ENCODE peak calls at places on chromosomes 16 and 17, in four cellular contexts. One of them, this sample, is unnamed.

GRCh38 chr17:28717578-28718316 is at the start of gene RAB34:
- DNase-seq in H1: peak; percentile 80
- DNase-seq in HepG2: no peak
- DNase-seq in K562: no peak
- DNase-seq in this sample: peak; percentile 90

GRCh38 chr17:76447931-76448652 is 4.9 kb downstream of the UBE2O start:
- DNase-seq in H1: no peak
- DNase-seq in HepG2: no peak
- DNase-seq in K562: no peak
- DNase-seq in this sample: no peak

GRCh38 chr17:82384730-82385429 is 13.3 kb downstream of the UTS2R start:
- DNase-seq in H1: no peak
- DNase-seq in HepG2: peak; percentile 74
- DNase-seq in K562: peak; percentile 23
- DNase-seq in this sample: peak; percentile 60

GRCh38 chr17:29633886-29634285 is 11.2 kb upstream of the CORO6 start:
- DNase-seq in H1: no peak
- DNase-seq in HepG2: no peak
- DNase-seq in K562: no peak
- DNase-seq in this sample: no peak

GRCh38 chr17:13822671-13823070 is 220.9 kb upstream of the HS3ST3A1 start:
- DNase-seq in H1: no peak
- DNase-seq in HepG2: no peak
- DNase-seq in K562: no peak
- DNase-seq in this sample: no peak

GRCh38 chr17:12463102-12463501 is 202.6 kb upstream of the MYOCD start:
- DNase-seq in H1: no peak
- DNase-seq in HepG2: no peak
- DNase-seq in K562: no peak
- DNase-seq in this sample: no peak

GRCh38 chr17:78674156-78674555 is 97.0 kb upstream of the DNAH17 start:
- DNase-seq in H1: no peak
- DNase-seq in HepG2: no peak
- DNase-seq in K562: no peak
- DNase-seq in this sample: no peak

GRCh38 chr16:68902376-68903345 is 59.3 kb downstream of the TANGO6 start:
- DNase-seq in H1: no peak
- DNase-seq in HepG2: peak; percentile 63
- DNase-seq in K562: peak; percentile 56
- DNase-seq in this sample: peak; percentile 68

GRCh38 chr17:32699247-32699646 is 177.7 kb downstream of the MYO1D start:
- DNase-seq in H1: no peak
- DNase-seq in HepG2: no peak
- DNase-seq in K562: no peak
- DNase-seq in this sample: no peak

GRCh38 chr17:17182601-17183136 is 23.5 kb downstream of the PLD6 start:
- DNase-seq in H1: no peak
- DNase-seq in HepG2: no peak
- DNase-seq in K562: no peak
- DNase-seq in this sample: no peak

GRCh38 chr16:85652431-85653221 is 36.1 kb downstream of the GINS2 start:
- DNase-seq in H1: no peak
- DNase-seq in HepG2: peak; percentile 27
- DNase-seq in K562: peak; percentile 88
- DNase-seq in this sample: peak; percentile 62

GRCh38 chr17:6257339-6257738 is 177.6 kb downstream of the AIPL1 start:
- DNase-seq in H1: no peak
- DNase-seq in HepG2: no peak
- DNase-seq in K562: no peak
- DNase-seq in this sample: no peak

GRCh38 chr17:81939881-81940385 is 2.8 kb upstream of the PYCR1 start:
- DNase-seq in H1: no peak
- DNase-seq in HepG2: no peak
- DNase-seq in K562: no peak
- DNase-seq in this sample: no peak

GRCh38 chr17:27513849-27514248 is 57.6 kb downstream of the KSR1 start:
- DNase-seq in H1: no peak
- DNase-seq in HepG2: no peak
- DNase-seq in K562: no peak
- DNase-seq in this sample: no peak

GRCh38 chr17:3639981-3640596 is 3.5 kb downstream of the CTNS start:
- DNase-seq in H1: no peak
- DNase-seq in HepG2: no peak
- DNase-seq in K562: peak; percentile 84
- DNase-seq in this sample: no peak

GRCh38 chr17:81039854-81040758 is 5.2 kb downstream of the BAIAP2 start:
- DNase-seq in H1: no peak
- DNase-seq in HepG2: no peak
- DNase-seq in K562: peak; percentile 59
- DNase-seq in this sample: peak; percentile 42

GRCh38 chr17:43434902-43435319 is 36.1 kb downstream of the ARL4D start:
- DNase-seq in H1: no peak
- DNase-seq in HepG2: no peak
- DNase-seq in K562: no peak
- DNase-seq in this sample: no peak

GRCh38 chr17:33266116-33266515 is 27.0 kb downstream of the ASIC2 start:
- DNase-seq in H1: no peak
- DNase-seq in HepG2: no peak
- DNase-seq in K562: no peak
- DNase-seq in this sample: no peak

GRCh38 chr17:42122371-42123303 is at the start of gene HSPB9:
- DNase-seq in H1: peak; percentile 54
- DNase-seq in HepG2: no peak
- DNase-seq in K562: no peak
- DNase-seq in this sample: no peak

GRCh38 chr17:57783338-57783742 is 38.2 kb upstream of the CCDC182 start:
- DNase-seq in H1: peak; percentile 70
- DNase-seq in HepG2: peak; percentile 53
- DNase-seq in K562: peak; percentile 76
- DNase-seq in this sample: peak; percentile 66

GRCh38 chr17:9389116-9389515 is 186.5 kb downstream of the STX8 start:
- DNase-seq in H1: no peak
- DNase-seq in HepG2: peak; percentile 4
- DNase-seq in K562: no peak
- DNase-seq in this sample: peak; percentile 53

GRCh38 chr17:17107281-17107680 is 65.0 kb downstream of the MPRIP start:
- DNase-seq in H1: no peak
- DNase-seq in HepG2: no peak
- DNase-seq in K562: no peak
- DNase-seq in this sample: no peak

GRCh38 chr16:27363246-27363632 is 38.7 kb upstream of the IL21R start:
- DNase-seq in H1: no peak
- DNase-seq in HepG2: no peak
- DNase-seq in K562: no peak
- DNase-seq in this sample: no peak

GRCh38 chr16:88002211-88002610 is 51.0 kb downstream of the BANP start:
- DNase-seq in H1: no peak
- DNase-seq in HepG2: no peak
- DNase-seq in K562: no peak
- DNase-seq in this sample: no peak

GRCh38 chr17:50469671-50470305 is 1.1 kb upstream of the CHAD start:
- DNase-seq in H1: no peak
- DNase-seq in HepG2: no peak
- DNase-seq in K562: no peak
- DNase-seq in this sample: no peak

GRCh38 chr17:10754109-10754508 is 24.3 kb upstream of the TMEM220 start:
- DNase-seq in H1: no peak
- DNase-seq in HepG2: peak; percentile 39
- DNase-seq in K562: peak; percentile 18
- DNase-seq in this sample: peak; percentile 80

GRCh38 chr16:18041864-18042834 is 294.4 kb downstream of the NPIPA8 start:
- DNase-seq in H1: no peak
- DNase-seq in HepG2: no peak
- DNase-seq in K562: no peak
- DNase-seq in this sample: no peak

GRCh38 chr17:69223809-69224208 is 4.8 kb downstream of the ABCA10 start:
- DNase-seq in H1: no peak
- DNase-seq in HepG2: peak; percentile 69
- DNase-seq in K562: no peak
- DNase-seq in this sample: no peak

GRCh38 chr17:47807421-47807820 is 14.2 kb downstream of the OSBPL7 start:
- DNase-seq in H1: no peak
- DNase-seq in HepG2: no peak
- DNase-seq in K562: no peak
- DNase-seq in this sample: no peak

GRCh38 chr17:59859444-59860025 is 33.2 kb downstream of the TUBD1 start:
- DNase-seq in H1: no peak
- DNase-seq in HepG2: peak; percentile 71
- DNase-seq in K562: peak; percentile 30
- DNase-seq in this sample: peak; percentile 83

GRCh38 chr17:17628388-17629008 is 37.0 kb upstream of the PEMT start:
- DNase-seq in H1: no peak
- DNase-seq in HepG2: no peak
- DNase-seq in K562: no peak
- DNase-seq in this sample: no peak

GRCh38 chr17:36939059-36939943 is 2.0 kb downstream of the LHX1 start:
- DNase-seq in H1: no peak
- DNase-seq in HepG2: no peak
- DNase-seq in K562: no peak
- DNase-seq in this sample: no peak

GRCh38 chr17:1555618-1556471 is 6.7 kb downstream of the PITPNA start:
- DNase-seq in H1: no peak
- DNase-seq in HepG2: no peak
- DNase-seq in K562: no peak
- DNase-seq in this sample: no peak

GRCh38 chr16:83744521-83744981 is 63.2 kb upstream of the HSBP1 start:
- DNase-seq in H1: no peak
- DNase-seq in HepG2: no peak
- DNase-seq in K562: no peak
- DNase-seq in this sample: no peak

GRCh38 chr17:6941989-6942388 is 53.9 kb upstream of the ALOX12 start:
- DNase-seq in H1: no peak
- DNase-seq in HepG2: no peak
- DNase-seq in K562: no peak
- DNase-seq in this sample: no peak

GRCh38 chr17:81512984-81513668 is 527 bp upstream of the ACTG1 start:
- DNase-seq in H1: no peak
- DNase-seq in HepG2: peak; percentile 80
- DNase-seq in K562: peak; percentile 66
- DNase-seq in this sample: peak; percentile 89

GRCh38 chr17:19003966-19004600 is 481 bp downstream of the FAM83G start:
- DNase-seq in H1: no peak
- DNase-seq in HepG2: peak; percentile 50
- DNase-seq in K562: peak; percentile 41
- DNase-seq in this sample: peak; percentile 75

DNA sequence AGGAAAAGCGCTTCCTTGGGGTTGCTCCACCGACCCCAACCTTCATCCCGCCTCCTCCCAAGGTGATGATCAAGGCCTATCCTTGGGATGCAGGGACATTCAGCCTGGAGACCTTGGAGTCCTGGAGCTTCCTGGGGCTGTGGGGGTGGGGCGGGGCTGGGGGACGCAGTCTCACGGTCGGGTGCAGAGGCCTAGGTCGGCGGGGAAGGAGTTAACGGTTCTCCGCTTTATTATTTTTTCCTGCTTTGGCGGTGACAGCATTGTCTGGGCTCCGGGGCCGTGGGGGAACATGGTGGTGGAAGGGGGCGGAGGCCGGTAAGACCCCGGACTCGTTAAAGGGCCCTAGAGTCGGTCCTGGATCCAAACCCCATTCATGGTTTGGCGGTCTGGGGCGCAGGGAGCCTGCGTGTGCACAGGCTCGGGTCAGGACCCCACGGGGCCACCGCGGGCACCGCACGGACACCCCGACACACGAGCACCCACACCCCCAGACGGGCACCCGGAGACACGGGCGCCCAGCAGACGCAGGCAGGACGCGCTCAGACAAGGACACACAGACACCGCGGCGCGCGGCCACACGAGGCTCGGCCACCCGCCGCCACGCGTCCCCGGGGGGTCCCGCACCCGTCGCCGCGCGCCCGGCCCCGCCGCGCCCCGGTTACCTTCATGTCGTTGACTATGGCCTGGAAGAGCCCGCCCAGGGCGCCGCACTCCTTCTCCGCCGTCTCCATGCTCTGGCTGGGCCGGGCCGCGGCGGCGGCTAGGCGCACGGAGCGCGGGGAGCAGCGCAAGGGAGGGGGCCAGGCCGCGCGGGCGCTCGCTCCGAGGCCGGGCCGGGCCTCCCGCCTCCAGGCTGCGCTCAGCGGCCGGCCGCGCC is 554 bp downstream of the MTSS2 start:
- DNase-seq in H1: no peak
- DNase-seq in HepG2: no peak
- DNase-seq in K562: peak; percentile 35
- DNase-seq in this sample: no peak
- TF ChIP-seq RNF2 in H1: no peak
- TF ChIP-seq RNF2 in HepG2: no peak
- TF ChIP-seq RNF2 in K562: no peak
- TF ChIP-seq RNF2 in this sample: no peak

GRCh38 chr17:70855401-70856054 is 686.2 kb downstream of the KCNJ2 start:
- DNase-seq in H1: no peak
- DNase-seq in HepG2: no peak
- DNase-seq in K562: no peak
- DNase-seq in this sample: no peak
- TF ChIP-seq RNF2 in H1: no peak
- TF ChIP-seq RNF2 in HepG2: no peak
- TF ChIP-seq RNF2 in K562: no peak
- TF ChIP-seq RNF2 in this sample: no peak

GRCh38 chr16:75238132-75238852 is 13.1 kb downstream of the BCAR1 start:
- DNase-seq in H1: no peak
- DNase-seq in HepG2: peak; percentile 89
- DNase-seq in K562: no peak
- DNase-seq in this sample: no peak
- TF ChIP-seq RNF2 in H1: no peak
- TF ChIP-seq RNF2 in HepG2: no peak
- TF ChIP-seq RNF2 in K562: no peak
- TF ChIP-seq RNF2 in this sample: no peak

GRCh38 chr16:12896562-12896961 is 4.8 kb upstream of the SHISA9 start:
- DNase-seq in H1: no peak
- DNase-seq in HepG2: peak; percentile 74
- DNase-seq in K562: peak; percentile 53
- DNase-seq in this sample: peak; percentile 60
- TF ChIP-seq RNF2 in H1: no peak
- TF ChIP-seq RNF2 in HepG2: no peak
- TF ChIP-seq RNF2 in K562: no peak
- TF ChIP-seq RNF2 in this sample: no peak

DNA sequence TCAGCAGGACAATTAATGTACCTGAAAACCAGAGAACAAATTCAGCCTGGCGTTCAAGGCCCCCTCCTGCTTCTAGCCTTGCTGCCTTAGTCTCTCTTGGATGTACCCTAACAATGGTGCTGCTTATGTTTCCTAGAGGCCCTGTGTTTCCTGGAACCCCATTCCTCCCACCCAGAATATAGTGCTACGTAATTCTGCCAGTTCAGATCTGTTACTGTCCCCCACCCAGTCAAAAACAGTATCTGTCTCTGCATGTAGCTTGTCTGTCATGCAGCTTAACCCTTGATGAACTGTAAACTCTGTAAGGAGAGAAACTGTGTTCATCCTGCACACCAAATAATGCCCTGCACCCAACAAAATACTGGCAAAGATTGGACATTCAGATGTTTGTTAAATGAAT is 6.8 kb downstream of the MRTFB start:
- DNase-seq in H1: no peak
- DNase-seq in HepG2: no peak
- DNase-seq in K562: peak; percentile 63
- DNase-seq in this sample: no peak
- TF ChIP-seq RNF2 in H1: no peak
- TF ChIP-seq RNF2 in HepG2: no peak
- TF ChIP-seq RNF2 in K562: no peak
- TF ChIP-seq RNF2 in this sample: no peak

GRCh38 chr16:8686879-8687278 is 12.5 kb downstream of the ABAT start:
- DNase-seq in H1: no peak
- DNase-seq in HepG2: no peak
- DNase-seq in K562: no peak
- DNase-seq in this sample: no peak
- TF ChIP-seq RNF2 in H1: no peak
- TF ChIP-seq RNF2 in HepG2: no peak
- TF ChIP-seq RNF2 in K562: no peak
- TF ChIP-seq RNF2 in this sample: no peak